ENCODE peak calls at places on chromosome 4, in six cellular contexts. One of them, this sample, is unnamed.

GRCh38 chr4:177242651-177243296 is 66.9 kb upstream of the NEIL3 start:
- DNase-seq in CD8-positive, alpha-beta T cell: no peak
- DNase-seq in lung: no peak
- DNase-seq in esophagus squamous epithelium: no peak
- DNase-seq in neural progenitor cell: no peak
- DNase-seq in left ventricle myocardium inferior: no peak
- DNase-seq in this sample: no peak

GRCh38 chr4:88792821-88793220 is 95.2 kb upstream of the NAP1L5 start:
- DNase-seq in CD8-positive, alpha-beta T cell: no peak
- DNase-seq in lung: no peak
- DNase-seq in esophagus squamous epithelium: no peak
- DNase-seq in neural progenitor cell: no peak
- DNase-seq in left ventricle myocardium inferior: no peak
- DNase-seq in this sample: no peak

GRCh38 chr4:103719320-103720204 is at the start of gene TACR3:
- DNase-seq in CD8-positive, alpha-beta T cell: no peak
- DNase-seq in lung: no peak
- DNase-seq in esophagus squamous epithelium: no peak
- DNase-seq in neural progenitor cell: peak; percentile 71
- DNase-seq in left ventricle myocardium inferior: no peak
- DNase-seq in this sample: no peak

GRCh38 chr4:13947921-13948320 is 320.4 kb upstream of the BOD1L1 start:
- DNase-seq in CD8-positive, alpha-beta T cell: no peak
- DNase-seq in lung: no peak
- DNase-seq in esophagus squamous epithelium: no peak
- DNase-seq in neural progenitor cell: no peak
- DNase-seq in left ventricle myocardium inferior: no peak
- DNase-seq in this sample: no peak

GRCh38 chr4:113106076-113106475 is 56.6 kb downstream of the ANK2 start:
- DNase-seq in CD8-positive, alpha-beta T cell: no peak
- DNase-seq in lung: no peak
- DNase-seq in esophagus squamous epithelium: no peak
- DNase-seq in neural progenitor cell: no peak
- DNase-seq in left ventricle myocardium inferior: no peak
- DNase-seq in this sample: peak; percentile 7

GRCh38 chr4:181952478-181952877 is 290.7 kb upstream of the TENM3 start:
- DNase-seq in CD8-positive, alpha-beta T cell: no peak
- DNase-seq in lung: no peak
- DNase-seq in esophagus squamous epithelium: no peak
- DNase-seq in neural progenitor cell: peak; percentile 11
- DNase-seq in left ventricle myocardium inferior: no peak
- DNase-seq in this sample: peak; percentile 63

GRCh38 chr4:147733614-147734344 is 1.9 kb downstream of the ARHGAP10 start:
- DNase-seq in CD8-positive, alpha-beta T cell: no peak
- DNase-seq in lung: no peak
- DNase-seq in esophagus squamous epithelium: no peak
- DNase-seq in neural progenitor cell: peak; percentile 26
- DNase-seq in left ventricle myocardium inferior: peak; percentile 29
- DNase-seq in this sample: no peak

GRCh38 chr4:119629142-119629471 is 503 bp upstream of the PDE5A start:
- DNase-seq in CD8-positive, alpha-beta T cell: no peak
- DNase-seq in lung: no peak
- DNase-seq in esophagus squamous epithelium: no peak
- DNase-seq in neural progenitor cell: no peak
- DNase-seq in left ventricle myocardium inferior: no peak
- DNase-seq in this sample: no peak

GRCh38 chr4:151029537-151029936 is 14.5 kb upstream of the LRBA start:
- DNase-seq in CD8-positive, alpha-beta T cell: no peak
- DNase-seq in lung: no peak
- DNase-seq in esophagus squamous epithelium: no peak
- DNase-seq in neural progenitor cell: no peak
- DNase-seq in left ventricle myocardium inferior: no peak
- DNase-seq in this sample: no peak

GRCh38 chr4:76867880-76868655 is 29.9 kb downstream of the SOWAHB start:
- DNase-seq in CD8-positive, alpha-beta T cell: no peak
- DNase-seq in lung: no peak
- DNase-seq in esophagus squamous epithelium: no peak
- DNase-seq in neural progenitor cell: peak; percentile 35
- DNase-seq in left ventricle myocardium inferior: no peak
- DNase-seq in this sample: no peak

GRCh38 chr4:89661490-89661889 is 175.5 kb downstream of the SNCA start:
- DNase-seq in CD8-positive, alpha-beta T cell: no peak
- DNase-seq in lung: no peak
- DNase-seq in esophagus squamous epithelium: no peak
- DNase-seq in neural progenitor cell: peak; percentile 29
- DNase-seq in left ventricle myocardium inferior: no peak
- DNase-seq in this sample: peak; percentile 66

GRCh38 chr4:73742776-73743175 is 2.4 kb downstream of the CXCL8 start:
- DNase-seq in CD8-positive, alpha-beta T cell: no peak
- DNase-seq in lung: no peak
- DNase-seq in esophagus squamous epithelium: no peak
- DNase-seq in neural progenitor cell: no peak
- DNase-seq in left ventricle myocardium inferior: no peak
- DNase-seq in this sample: no peak

GRCh38 chr4:153529646-153530045 is 63.5 kb downstream of the TMEM131L start:
- DNase-seq in CD8-positive, alpha-beta T cell: no peak
- DNase-seq in lung: no peak
- DNase-seq in esophagus squamous epithelium: no peak
- DNase-seq in neural progenitor cell: no peak
- DNase-seq in left ventricle myocardium inferior: no peak
- DNase-seq in this sample: no peak

GRCh38 chr4:8274772-8275241 is 5.3 kb downstream of the HTRA3 start:
- DNase-seq in CD8-positive, alpha-beta T cell: no peak
- DNase-seq in lung: peak; percentile 61
- DNase-seq in esophagus squamous epithelium: no peak
- DNase-seq in neural progenitor cell: peak; percentile 95
- DNase-seq in left ventricle myocardium inferior: peak; percentile 90
- DNase-seq in this sample: no peak

GRCh38 chr4:75545526-75545925 is 10.3 kb upstream of the ODAPH start:
- DNase-seq in CD8-positive, alpha-beta T cell: no peak
- DNase-seq in lung: no peak
- DNase-seq in esophagus squamous epithelium: no peak
- DNase-seq in neural progenitor cell: peak; percentile 11
- DNase-seq in left ventricle myocardium inferior: no peak
- DNase-seq in this sample: no peak

GRCh38 chr4:36198861-36199260 is 45.5 kb downstream of the ARAP2 start:
- DNase-seq in CD8-positive, alpha-beta T cell: no peak
- DNase-seq in lung: no peak
- DNase-seq in esophagus squamous epithelium: no peak
- DNase-seq in neural progenitor cell: no peak
- DNase-seq in left ventricle myocardium inferior: no peak
- DNase-seq in this sample: no peak

GRCh38 chr4:52661966-52662705 is 3.0 kb upstream of the USP46 start:
- DNase-seq in CD8-positive, alpha-beta T cell: no peak
- DNase-seq in lung: no peak
- DNase-seq in esophagus squamous epithelium: no peak
- DNase-seq in neural progenitor cell: no peak
- DNase-seq in left ventricle myocardium inferior: no peak
- DNase-seq in this sample: no peak

GRCh38 chr4:161595230-161595771 is 568.5 kb downstream of the FSTL5 start:
- DNase-seq in CD8-positive, alpha-beta T cell: no peak
- DNase-seq in lung: no peak
- DNase-seq in esophagus squamous epithelium: no peak
- DNase-seq in neural progenitor cell: no peak
- DNase-seq in left ventricle myocardium inferior: no peak
- DNase-seq in this sample: no peak

GRCh38 chr4:169270156-169270809 is 473 bp downstream of the SH3RF1 start:
- DNase-seq in CD8-positive, alpha-beta T cell: no peak
- DNase-seq in lung: peak; percentile 66
- DNase-seq in esophagus squamous epithelium: no peak
- DNase-seq in neural progenitor cell: peak; percentile 71
- DNase-seq in left ventricle myocardium inferior: peak; percentile 75
- DNase-seq in this sample: peak; percentile 59

GRCh38 chr4:77015390-77015789 is 60.4 kb downstream of the CCNI start:
- DNase-seq in CD8-positive, alpha-beta T cell: no peak
- DNase-seq in lung: no peak
- DNase-seq in esophagus squamous epithelium: no peak
- DNase-seq in neural progenitor cell: no peak
- DNase-seq in left ventricle myocardium inferior: no peak
- DNase-seq in this sample: no peak

GRCh38 chr4:150136036-150136435 is 57.8 kb downstream of the DCLK2 start:
- DNase-seq in CD8-positive, alpha-beta T cell: no peak
- DNase-seq in lung: no peak
- DNase-seq in esophagus squamous epithelium: no peak
- DNase-seq in neural progenitor cell: no peak
- DNase-seq in left ventricle myocardium inferior: no peak
- DNase-seq in this sample: no peak

GRCh38 chr4:56666279-56666678 is 14.8 kb downstream of the HOPX start:
- DNase-seq in CD8-positive, alpha-beta T cell: no peak
- DNase-seq in lung: no peak
- DNase-seq in esophagus squamous epithelium: no peak
- DNase-seq in neural progenitor cell: no peak
- DNase-seq in left ventricle myocardium inferior: no peak
- DNase-seq in this sample: no peak

GRCh38 chr4:77538574-77539157 is 67.0 kb upstream of the CXCL13 start:
- DNase-seq in CD8-positive, alpha-beta T cell: no peak
- DNase-seq in lung: peak; percentile 42
- DNase-seq in esophagus squamous epithelium: no peak
- DNase-seq in neural progenitor cell: no peak
- DNase-seq in left ventricle myocardium inferior: no peak
- DNase-seq in this sample: peak; percentile 46

GRCh38 chr4:26441110-26441509 is 49.2 kb downstream of the CCKAR start:
- DNase-seq in CD8-positive, alpha-beta T cell: no peak
- DNase-seq in lung: no peak
- DNase-seq in esophagus squamous epithelium: no peak
- DNase-seq in neural progenitor cell: no peak
- DNase-seq in left ventricle myocardium inferior: no peak
- DNase-seq in this sample: no peak

GRCh38 chr4:34649716-34650115 is 1594.6 kb downstream of the ARAP2 start:
- DNase-seq in CD8-positive, alpha-beta T cell: no peak
- DNase-seq in lung: no peak
- DNase-seq in esophagus squamous epithelium: no peak
- DNase-seq in neural progenitor cell: no peak
- DNase-seq in left ventricle myocardium inferior: no peak
- DNase-seq in this sample: no peak

DNA sequence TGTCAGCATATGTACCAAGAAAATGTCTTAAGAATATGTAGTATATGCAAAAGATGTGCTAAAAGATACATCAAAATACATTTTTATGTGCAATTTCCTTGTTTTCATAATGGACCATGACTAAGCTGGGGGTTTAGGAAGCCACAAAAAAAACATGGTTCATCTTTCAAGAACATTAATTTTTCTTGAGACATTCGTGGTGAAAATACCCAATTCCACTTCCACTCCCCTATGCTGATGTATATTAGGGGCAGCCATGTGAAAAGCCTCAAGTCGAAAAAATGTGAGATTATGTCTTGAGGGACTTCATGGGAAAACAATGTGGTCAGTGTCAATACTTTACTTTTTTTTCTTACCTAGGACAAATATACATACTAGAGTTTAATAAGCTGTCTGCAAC is 1599.6 kb downstream of the ARAP2 start:
- DNase-seq in CD8-positive, alpha-beta T cell: no peak
- DNase-seq in lung: no peak
- DNase-seq in esophagus squamous epithelium: no peak
- DNase-seq in neural progenitor cell: no peak
- DNase-seq in left ventricle myocardium inferior: no peak
- DNase-seq in this sample: no peak
- H3K27ac ChIP-seq in CD8-positive, alpha-beta T cell: no peak overlapping the region
- H3K27ac ChIP-seq in lung: no peak overlapping the region
- H3K27ac ChIP-seq in esophagus squamous epithelium: no peak overlapping the region
- H3K27ac ChIP-seq in neural progenitor cell: no peak overlapping the region
- H3K27ac ChIP-seq in left ventricle myocardium inferior: no peak overlapping the region
- H3K27ac ChIP-seq in this sample: no peak overlapping the region

DNA sequence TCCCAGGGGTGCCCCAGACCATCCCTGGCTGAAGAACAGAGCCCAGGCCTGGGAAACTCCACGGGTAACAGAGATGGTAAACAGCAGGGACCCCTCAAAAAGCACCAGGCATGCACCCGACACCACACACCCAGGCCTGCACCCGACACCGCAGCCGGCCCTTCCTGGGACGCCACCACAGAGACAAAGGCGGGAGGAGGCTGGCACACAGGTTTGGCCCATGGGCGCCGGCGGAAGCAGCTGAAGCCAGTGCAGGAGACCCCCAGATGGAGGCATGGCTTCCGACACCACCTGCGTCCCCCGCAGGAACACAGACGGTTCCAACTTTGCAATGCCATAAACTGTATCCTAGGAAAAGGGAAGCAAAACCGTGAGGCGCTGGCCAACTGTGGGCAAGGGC is 22.3 kb downstream of the CTBP1 start:
- DNase-seq in CD8-positive, alpha-beta T cell: no peak
- DNase-seq in lung: no peak
- DNase-seq in esophagus squamous epithelium: no peak
- DNase-seq in neural progenitor cell: no peak
- DNase-seq in left ventricle myocardium inferior: no peak
- DNase-seq in this sample: no peak
- TF ChIP-seq CTCF in CD8-positive, alpha-beta T cell: no peak
- TF ChIP-seq CTCF in lung: no peak
- TF ChIP-seq CTCF in esophagus squamous epithelium: no peak
- TF ChIP-seq CTCF in neural progenitor cell: no peak
- TF ChIP-seq CTCF in left ventricle myocardium inferior: no peak
- TF ChIP-seq CTCF in this sample: no peak

DNA sequence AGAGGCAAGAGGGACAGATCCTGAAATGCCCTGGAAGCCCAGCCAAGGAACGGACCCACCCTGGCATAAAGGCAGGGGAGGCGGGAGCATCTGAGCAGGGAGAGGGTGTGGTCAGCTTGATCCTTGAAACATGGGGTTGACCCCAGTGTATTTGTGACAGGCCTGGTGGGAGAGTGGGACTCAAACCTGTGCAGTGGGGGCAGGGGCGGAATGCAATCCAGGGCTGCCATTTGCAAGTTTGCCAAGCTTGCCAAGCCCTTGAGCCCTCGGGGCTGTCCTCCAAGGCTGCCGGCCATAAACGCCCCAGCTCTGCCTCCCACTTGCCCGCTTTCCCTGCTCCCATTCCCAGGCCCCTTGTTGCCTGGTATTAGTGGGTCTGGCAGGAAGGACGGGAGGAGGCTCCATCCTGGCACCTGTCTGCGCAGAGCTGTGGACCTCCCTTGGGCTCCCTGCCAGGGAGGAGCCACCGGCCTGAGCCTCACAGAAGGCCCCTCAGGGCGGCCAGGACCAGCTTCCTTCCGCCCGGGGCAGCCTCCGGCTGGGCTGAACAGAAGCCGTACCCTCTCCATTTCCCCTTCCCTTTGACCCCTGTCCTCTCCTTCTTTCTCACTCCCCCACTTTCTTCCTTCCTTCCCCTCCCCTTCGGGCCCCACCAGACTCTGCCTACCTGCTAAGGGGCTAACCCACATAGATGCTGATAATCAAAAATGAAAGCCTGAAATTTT is 661 bp downstream of the S100P start:
- DNase-seq in CD8-positive, alpha-beta T cell: no peak
- DNase-seq in lung: no peak
- DNase-seq in esophagus squamous epithelium: no peak
- DNase-seq in neural progenitor cell: no peak
- DNase-seq in left ventricle myocardium inferior: no peak
- DNase-seq in this sample: no peak
- H3K27ac ChIP-seq in CD8-positive, alpha-beta T cell: peak overlapping the region; percentile 31
- H3K27ac ChIP-seq in lung: peak overlapping the region; percentile 57
- H3K27ac ChIP-seq in esophagus squamous epithelium: no peak overlapping the region
- H3K27ac ChIP-seq in neural progenitor cell: no peak overlapping the region
- H3K27ac ChIP-seq in left ventricle myocardium inferior: peak overlapping the region; percentile 82
- H3K27ac ChIP-seq in this sample: peak overlapping the region; percentile 30

DNA sequence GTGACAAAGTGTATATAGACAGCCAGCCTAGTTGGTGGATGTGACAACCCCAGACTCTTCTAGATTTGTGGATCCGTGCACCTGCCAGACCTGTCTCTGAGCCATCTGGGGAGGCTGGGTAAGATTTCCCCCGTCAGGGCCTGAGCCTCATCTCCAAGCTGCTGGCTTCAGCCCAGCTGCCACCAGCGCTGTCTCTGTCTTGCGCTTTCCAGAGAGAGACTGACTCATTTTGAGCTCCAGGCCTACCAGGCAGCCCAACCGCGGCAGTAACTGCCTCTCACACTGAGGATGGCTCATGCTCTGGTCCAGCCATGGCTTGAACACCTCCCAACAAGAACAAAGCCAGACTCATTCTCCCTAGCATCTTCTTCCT is 26.4 kb downstream of the NOP14 start:
- DNase-seq in CD8-positive, alpha-beta T cell: no peak
- DNase-seq in lung: no peak
- DNase-seq in esophagus squamous epithelium: no peak
- DNase-seq in neural progenitor cell: no peak
- DNase-seq in left ventricle myocardium inferior: peak; percentile 13
- DNase-seq in this sample: peak; percentile 44
- TF ChIP-seq CTCF in CD8-positive, alpha-beta T cell: no peak
- TF ChIP-seq CTCF in lung: no peak
- TF ChIP-seq CTCF in esophagus squamous epithelium: no peak
- TF ChIP-seq CTCF in neural progenitor cell: no peak
- TF ChIP-seq CTCF in left ventricle myocardium inferior: no peak
- TF ChIP-seq CTCF in this sample: no peak